ENCODE peak calls at places on chromosomes 1 and 21, in four cellular contexts. K is K562, M is GM12878, L is HepG2. W is an unnamed sample.

GRCh38 chr1:148372731-148373130 is 110.4 kb downstream of the PPIAL4G start:
- DNase-seq in M (no peak), L (peak; percentile 20), K (no peak), W (no peak)

GRCh38 chr1:218886472-218886871 is 287.2 kb upstream of the LYPLAL1 start:
- DNase-seq in M (no peak), L (no peak), K (no peak), W (no peak)

GRCh38 chr1:156295391-156295947 is at the start of gene GLMP:
- DNase-seq in L (peak; percentile 52), M (no peak), K (peak; percentile 71), W (peak; percentile 64)

GRCh38 chr1:37540036-37540785 is 13.9 kb downstream of the SNIP1 start:
- DNase-seq in M (no peak), K (no peak), L (no peak), W (no peak)

GRCh38 chr1:243851765-243852164 is 1.7 kb upstream of the AKT3 start:
- DNase-seq in L (no peak), M (no peak), K (no peak), W (no peak)

GRCh38 chr1:204376919-204377799 is 17.4 kb upstream of the PLEKHA6 start:
- DNase-seq in L (peak; percentile 79), K (no peak), M (no peak), W (peak; percentile 92)

GRCh38 chr21:37153935-37154350 is 80.9 kb downstream of the TTC3 start:
- DNase-seq in L (peak; percentile 98), K (no peak), M (no peak), W (no peak)

GRCh38 chr1:61641171-61641570 is 83.8 kb downstream of the TM2D1 start:
- DNase-seq in M (no peak), L (no peak), K (peak; percentile 20), W (no peak)

GRCh38 chr1:45272943-45273342 is 53.8 kb upstream of the HPDL start:
- DNase-seq in M (no peak), K (no peak), L (no peak), W (no peak)

GRCh38 chr1:212814548-212814947 is 22.9 kb downstream of the TATDN3 start:
- DNase-seq in K (no peak), L (no peak), M (no peak), W (no peak)

GRCh38 chr1:201912832-201913231 is 24.1 kb downstream of the SHISA4 start:
- DNase-seq in M (no peak), K (no peak), L (no peak), W (no peak)

GRCh38 chr1:190578015-190578414 is 100.4 kb upstream of the BRINP3 start:
- DNase-seq in M (no peak), L (no peak), K (no peak), W (no peak)

GRCh38 chr1:7521803-7522202 is 249.3 kb upstream of the VAMP3 start:
- DNase-seq in M (no peak), K (no peak), L (no peak), W (no peak)

GRCh38 chr1:215284966-215285365 is 202.4 kb downstream of the KCNK2 start:
- DNase-seq in K (no peak), M (no peak), L (no peak), W (no peak)

GRCh38 chr1:3956527-3957170 is 56.6 kb upstream of the C1orf174 start:
- DNase-seq in L (no peak), M (no peak), K (no peak), W (no peak)

GRCh38 chr21:42414928-42415769 is 11.4 kb downstream of the UBASH3A start:
- DNase-seq in M (peak; percentile 97), L (no peak), K (peak; percentile 64), W (peak; percentile 78)

GRCh38 chr1:7236844-7237515 is 451.7 kb downstream of the CAMTA1 start:
- DNase-seq in M (no peak), L (no peak), K (no peak), W (no peak)

GRCh38 chr1:29453502-29454240 is 217.3 kb downstream of the PTPRU start:
- DNase-seq in M (no peak), K (peak; percentile 88), L (peak; percentile 70), W (peak; percentile 58)

GRCh38 chr1:27521336-27522147 is 31.6 kb upstream of the WASF2 start:
- DNase-seq in M (no peak), K (no peak), L (no peak), W (no peak)

GRCh38 chr1:31955917-31956736 is 18.0 kb upstream of the PTP4A2 start:
- DNase-seq in L (peak; percentile 70), K (peak; percentile 90), M (peak; percentile 91), W (peak; percentile 71)

GRCh38 chr1:17195731-17196130 is 9.2 kb upstream of the PADI1 start:
- DNase-seq in K (no peak), L (no peak), M (no peak), W (no peak)

GRCh38 chr1:99656701-99657100 is 10.8 kb downstream of the PALMD start:
- DNase-seq in L (no peak), M (no peak), K (no peak), W (no peak)

GRCh38 chr1:62444701-62445100 is 7.9 kb downstream of the USP1 start:
- DNase-seq in M (no peak), L (no peak), K (no peak), W (no peak)

GRCh38 chr1:2383576-2383975 is 7.8 kb downstream of the MORN1 start:
- DNase-seq in L (no peak), K (no peak), M (no peak), W (no peak)

GRCh38 chr1:153803479-153804056 is 28.4 kb downstream of the SLC27A3 start:
- DNase-seq in M (no peak), L (no peak), K (no peak), W (no peak)

GRCh38 chr1:81254560-81254959 is 546.2 kb upstream of the ADGRL2 start:
- DNase-seq in L (peak; percentile 1), K (no peak), M (no peak), W (peak; percentile 17)

GRCh38 chr1:13731897-13732296 is 31.9 kb downstream of the PRDM2 start:
- DNase-seq in M (no peak), L (no peak), K (no peak), W (no peak)

GRCh38 chr21:34836103-34836932 is 167.5 kb downstream of the CLIC6 start:
- DNase-seq in L (peak; percentile 92), K (no peak), M (no peak), W (peak; percentile 60)

GRCh38 chr1:109539676-109540075 is at the start of gene GPR61:
- DNase-seq in L (no peak), M (no peak), K (peak; percentile 5), W (no peak)

GRCh38 chr1:210292276-210292851 is 36.3 kb upstream of the HHAT start:
- DNase-seq in M (no peak), L (no peak), K (peak; percentile 24), W (peak; percentile 59)

GRCh38 chr1:67575861-67576260 is 109.1 kb upstream of the GADD45A start:
- DNase-seq in K (no peak), M (no peak), L (no peak), W (no peak)

GRCh38 chr1:27643626-27644368 is 8.8 kb upstream of the FGR start:
- DNase-seq in K (peak; percentile 74), L (peak; percentile 55), M (no peak), W (peak; percentile 54)

GRCh38 chr21:33892853-33893252 is 22.8 kb downstream of the ATP5PO start:
- DNase-seq in K (peak; percentile 55), L (peak; percentile 41), M (no peak), W (no peak)

GRCh38 chr1:26145960-26146294 is 13.0 kb upstream of the FAM110D start:
- DNase-seq in K (no peak), M (no peak), L (no peak), W (no peak)

GRCh38 chr1:108644984-108645383 is 15.9 kb downstream of the HENMT1 start:
- DNase-seq in M (no peak), K (no peak), L (no peak), W (no peak)

GRCh38 chr1:51445346-51446090 is 73.5 kb downstream of the EPS15 start:
- DNase-seq in L (no peak), M (no peak), K (no peak), W (no peak)
- TF ChIP-seq USF2 in L (no peak), M (no peak), K (no peak), W (no peak)

GRCh38 chr1:164613176-164613575 is 54.2 kb downstream of the PBX1 start:
- DNase-seq in M (no peak), L (peak; percentile 6), K (no peak), W (no peak)
- TF ChIP-seq ESRRA in M (no peak), L (no peak), K (no peak), W (no peak)

DNA sequence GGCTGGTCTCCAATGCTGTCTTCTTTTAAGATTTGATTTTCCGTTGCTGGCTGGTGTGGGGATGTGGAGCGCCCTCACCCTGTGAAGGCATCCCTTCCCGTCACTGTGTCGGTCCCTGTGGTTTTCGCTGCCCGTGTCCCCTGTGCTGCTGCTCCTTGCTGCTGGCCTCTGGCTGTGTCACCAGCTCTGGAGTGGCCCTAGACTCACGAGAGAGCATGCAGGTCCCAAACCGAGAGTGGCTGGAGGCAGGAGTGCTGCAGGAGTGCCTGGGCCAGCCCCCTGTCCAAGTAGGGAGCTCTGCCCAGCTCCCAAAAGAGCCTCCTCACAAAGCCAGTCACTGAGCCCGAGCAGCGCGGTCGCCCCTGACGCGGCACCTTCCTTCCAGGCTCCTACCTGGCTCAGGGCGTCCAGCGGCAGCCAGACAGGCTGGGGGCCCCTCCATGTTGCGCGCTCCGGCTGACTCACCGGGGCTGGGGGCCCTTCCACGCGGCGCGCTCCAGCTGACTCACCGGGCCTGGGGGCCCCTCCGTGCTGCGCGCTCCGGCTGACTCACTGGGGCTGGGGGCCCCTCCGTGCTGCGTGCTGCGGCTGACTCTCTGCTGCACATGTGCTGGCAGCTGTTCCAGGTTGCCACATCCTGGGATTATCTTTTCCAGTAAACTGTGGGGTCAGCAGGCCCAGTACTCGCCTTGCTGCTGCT is 106.7 kb upstream of the COL6A1 start:
- DNase-seq in L (peak; percentile 9), M (no peak), K (no peak), W (no peak)
- TF ChIP-seq CHD4 in L (no peak), M (no peak), K (no peak), W (no peak)

GRCh38 chr1:71296551-71296950 is 215.7 kb upstream of the ZRANB2 start:
- DNase-seq in K (no peak), M (no peak), L (no peak), W (no peak)
- TF ChIP-seq USF2 in K (no peak), M (no peak), L (no peak), W (no peak)

GRCh38 chr1:157880621-157881020 is 39.0 kb upstream of the CD5L start:
- DNase-seq in K (no peak), M (no peak), L (no peak), W (no peak)

GRCh38 chr1:157882560-157882959 is 41.0 kb upstream of the CD5L start:
- DNase-seq in K (no peak), L (no peak), M (no peak), W (no peak)

GRCh38 chr1:157878059-157878458 is 36.5 kb upstream of the CD5L start:
- DNase-seq in K (peak; percentile 11), L (peak; percentile 45), M (no peak), W (peak; percentile 13)
- TF ChIP-seq ESRRA in K (no peak), L (no peak), M (no peak), W (no peak)

GRCh38 chr1:15734296-15734695 is 1.8 kb upstream of the SLC25A34 start:
- DNase-seq in L (no peak), K (no peak), M (no peak), W (no peak)

GRCh38 chr1:15734901-15735300 is 1.2 kb upstream of the SLC25A34 start:
- DNase-seq in K (no peak), M (no peak), L (peak; percentile 43), W (no peak)

GRCh38 chr1:15736666-15737229 is 690 bp downstream of the SLC25A34 start:
- DNase-seq in M (no peak), K (no peak), L (no peak), W (no peak)

GRCh38 chr1:15736035-15736665 is at the start of gene SLC25A34:
- DNase-seq in K (no peak), M (no peak), L (peak; percentile 42), W (no peak)

GRCh38 chr1:15735304-15736034 is 589 bp upstream of the SLC25A34 start:
- DNase-seq in L (no peak), M (no peak), K (no peak), W (no peak)
- TF ChIP-seq CHD4 in L (no peak), M (no peak), K (no peak), W (no peak)